ENCODE peak calls at places on chromosomes 13 and 19, in ten cellular contexts. N, L, Q, I, S, M, D, J, E and B are unnamed samples.

GRCh38 chr19:41617941-41618730 is 8.7 kb downstream of the CEACAM4 start:
- DNase-seq in N (no peak), L (no peak), Q (no peak), I (no peak), S (no peak), M (no peak), D (no peak), J (no peak), E (no peak), B (no peak)

GRCh38 chr13:79245937-79246574 is 160.0 kb downstream of the RBM26 start:
- DNase-seq in N (no peak), L (no peak), Q (no peak), I (no peak), S (peak; percentile 49), M (no peak), D (no peak), J (no peak), E (no peak), B (no peak)

GRCh38 chr13:24063281-24063851 is 97.2 kb upstream of the SPATA13 start:
- DNase-seq in N (no peak), L (no peak), Q (no peak), I (peak; percentile 43), S (peak; percentile 14), M (no peak), D (no peak), J (no peak), E (no peak), B (no peak)

GRCh38 chr19:27733551-27734266 is 1479.2 kb downstream of the UQCRFS1 start:
- DNase-seq in N (no peak), L (no peak), Q (no peak), I (no peak), S (no peak), M (peak; percentile 36), D (no peak), J (no peak), E (no peak), B (no peak)

GRCh38 chr13:51282322-51282721 is 57.2 kb upstream of the SERPINE3 start:
- DNase-seq in N (no peak), L (no peak), Q (no peak), I (no peak), S (peak; percentile 44), M (no peak), D (no peak), J (no peak), E (no peak), B (no peak)

GRCh38 chr19:46451352-46451751 is 20.0 kb downstream of the PNMA8A start:
- DNase-seq in N (no peak), L (no peak), Q (no peak), I (no peak), S (no peak), M (no peak), D (no peak), J (no peak), E (no peak), B (no peak)

GRCh38 chr19:6691342-6691741 is 21.4 kb upstream of the TNFSF14 start:
- DNase-seq in N (no peak), L (no peak), Q (no peak), I (no peak), S (no peak), M (no peak), D (no peak), J (no peak), E (no peak), B (no peak)

GRCh38 chr13:24263652-24264051 is 45.7 kb upstream of the C1QTNF9 start:
- DNase-seq in N (no peak), L (no peak), Q (no peak), I (no peak), S (peak; percentile 23), M (no peak), D (peak; percentile 46), J (no peak), E (no peak), B (no peak)

GRCh38 chr19:29805026-29805925 is 6.5 kb upstream of the CCNE1 start:
- DNase-seq in N (no peak), L (no peak), Q (no peak), I (no peak), S (no peak), M (no peak), D (no peak), J (no peak), E (no peak), B (no peak)

GRCh38 chr13:30807392-30807791 is 72.0 kb downstream of the ALOX5AP start:
- DNase-seq in N (no peak), L (no peak), Q (no peak), I (no peak), S (no peak), M (no peak), D (no peak), J (no peak), E (no peak), B (no peak)

GRCh38 chr13:50156140-50156539 is 140.9 kb downstream of the KCNRG start:
- DNase-seq in N (no peak), L (no peak), Q (no peak), I (no peak), S (no peak), M (no peak), D (peak; percentile 28), J (no peak), E (no peak), B (no peak)

GRCh38 chr13:63421113-63421512 is 2005.5 kb upstream of the PCDH20 start:
- DNase-seq in N (no peak), L (no peak), Q (no peak), I (no peak), S (no peak), M (no peak), D (no peak), J (no peak), E (no peak), B (no peak)
- H3K36me3 ChIP-seq in N (no peaks in the 10 kb centered on the region), L (no peaks in the 10 kb centered on the region), Q (no peaks in the 10 kb centered on the region), I (no peaks in the 10 kb centered on the region), S (no peaks in the 10 kb centered on the region), M (no peaks in the 10 kb centered on the region), D (no peaks in the 10 kb centered on the region), J (no peaks in the 10 kb centered on the region), E (no peaks in the 10 kb centered on the region), B (no peaks in the 10 kb centered on the region)

DNA sequence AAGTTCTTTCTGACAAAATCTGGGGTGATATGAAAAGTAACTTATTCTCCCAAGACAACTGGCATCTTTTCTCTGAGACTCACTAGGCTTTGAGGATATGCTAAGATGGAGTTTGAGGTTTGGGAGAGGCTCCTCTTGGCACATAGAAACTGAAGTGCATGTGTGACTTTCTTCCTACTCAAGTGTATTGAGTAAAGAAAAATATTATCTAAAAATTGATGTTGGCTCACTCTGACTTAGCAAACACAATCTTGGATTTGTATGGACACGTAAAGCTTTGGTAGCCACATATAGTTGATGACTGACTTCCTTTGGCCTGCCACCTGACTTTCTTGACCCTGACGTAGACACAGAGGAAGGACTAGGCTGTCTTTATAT is 71.1 kb upstream of the KLF12 start:
- DNase-seq in N (no peak), L (no peak), Q (no peak), I (no peak), S (no peak), M (no peak), D (no peak), J (no peak), E (no peak), B (no peak)
- H3K27ac ChIP-seq in N (peak overlapping the region; percentile 38), L (no peak overlapping the region), Q (no peak overlapping the region), I (no peak overlapping the region), S (no peak overlapping the region), M (no peak overlapping the region), D (no peak overlapping the region), J (no peak overlapping the region), E (peak overlapping the region; percentile 50), B (no peak overlapping the region)

DNA sequence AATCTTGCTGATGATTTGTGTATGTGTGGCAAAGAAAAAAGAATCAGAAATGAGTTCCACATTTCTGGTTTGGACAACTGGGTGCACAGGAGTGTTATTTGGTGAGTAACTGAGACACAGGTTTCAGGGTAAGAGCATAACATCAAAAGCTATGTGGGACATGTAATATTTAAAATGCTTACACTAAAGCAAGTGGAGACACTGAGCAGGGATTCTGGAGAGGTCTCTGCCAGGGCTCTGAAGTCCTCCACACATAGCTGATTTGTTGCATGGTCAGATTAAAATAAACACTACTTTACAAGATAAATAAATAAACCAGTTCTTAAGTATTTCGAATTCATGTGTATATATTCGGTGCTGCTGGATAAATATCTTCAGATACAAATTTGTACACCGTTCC is 16.3 kb upstream of the PEG3 start:
- DNase-seq in N (no peak), L (no peak), Q (no peak), I (no peak), S (no peak), M (no peak), D (no peak), J (no peak), E (no peak), B (no peak)
- H3K9me3 ChIP-seq in N (no peaks in the 10 kb centered on the region), L (no peaks in the 10 kb centered on the region), Q (peaks cover 44% of the 10 kb centered on the region), I (no peaks in the 10 kb centered on the region), S (peaks cover 70% of the 10 kb centered on the region), M (no peaks in the 10 kb centered on the region), D (no peaks in the 10 kb centered on the region), J (no peaks in the 10 kb centered on the region), E (peaks cover 16% of the 10 kb centered on the region), B (peaks cover 4% of the 10 kb centered on the region)

GRCh38 chr19:35727053-35727955 is 9.5 kb downstream of the KMT2B start:
- DNase-seq in N (no peak), L (no peak), Q (no peak), I (no peak), S (no peak), M (no peak), D (no peak), J (no peak), E (no peak), B (no peak)

GRCh38 chr19:35724560-35724959 is 6.8 kb downstream of the KMT2B start:
- DNase-seq in N (no peak), L (no peak), Q (no peak), I (no peak), S (no peak), M (no peak), D (no peak), J (no peak), E (no peak), B (no peak)

GRCh38 chr19:35723671-35724070 is 5.9 kb downstream of the KMT2B start:
- DNase-seq in N (no peak), L (no peak), Q (no peak), I (no peak), S (no peak), M (no peak), D (no peak), J (no peak), E (no peak), B (no peak)

GRCh38 chr19:35722897-35723296 is 5.1 kb downstream of the KMT2B start:
- DNase-seq in N (no peak), L (no peak), Q (no peak), I (no peak), S (no peak), M (no peak), D (no peak), J (no peak), E (no peak), B (no peak)

DNA sequence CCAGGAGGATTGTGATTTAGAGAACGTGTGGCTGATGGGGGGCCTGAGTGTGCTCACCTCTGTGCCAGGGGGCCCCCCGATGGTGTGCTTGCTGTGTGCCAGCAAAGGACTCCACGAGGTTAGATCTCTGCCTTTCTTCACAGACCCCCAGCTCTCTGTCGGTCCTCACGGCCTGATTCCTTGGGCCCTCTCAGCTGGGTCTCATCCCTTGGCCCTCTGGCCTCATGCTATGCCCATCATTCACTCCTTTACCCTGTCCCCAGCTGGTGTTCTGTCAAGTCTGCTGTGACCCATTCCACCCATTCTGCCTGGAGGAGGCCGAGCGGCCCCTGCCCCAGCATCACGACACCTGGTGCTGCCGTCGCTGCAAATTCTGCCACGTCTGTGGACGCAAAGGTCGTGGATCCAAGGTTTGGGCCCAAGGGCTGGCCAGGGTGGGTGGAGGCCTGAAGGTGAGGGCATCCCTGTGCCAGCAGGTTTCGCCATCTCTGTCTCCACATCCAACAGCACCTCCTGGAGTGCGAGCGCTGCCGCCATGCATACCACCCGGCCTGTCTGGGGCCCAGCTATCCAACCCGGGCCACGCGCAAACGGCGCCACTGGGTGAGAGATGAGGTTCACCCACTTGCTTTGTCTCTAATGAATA is 7.5 kb downstream of the KMT2B start:
- DNase-seq in N (no peak), L (no peak), Q (no peak), I (no peak), S (no peak), M (no peak), D (no peak), J (no peak), E (no peak), B (no peak)
- H3K36me3 ChIP-seq in N (peaks cover 100% of the 10 kb centered on the region), L (peaks cover 95% of the 10 kb centered on the region), Q (no peaks in the 10 kb centered on the region), I (no peaks in the 10 kb centered on the region), S (peaks cover 76% of the 10 kb centered on the region), M (peaks cover 94% of the 10 kb centered on the region), D (peaks cover 57% of the 10 kb centered on the region), J (peaks cover 5% of the 10 kb centered on the region), E (peaks cover 94% of the 10 kb centered on the region), B (peaks cover 80% of the 10 kb centered on the region)